ENCODE peak calls at places on chromosomes 6 and 20, in ten cellular contexts. X, R, K, F, L, B, M, Y, J and Z are unnamed samples.

GRCh38 chr20:46803446-46804020 is 91.1 kb upstream of the EYA2 start:
- DNase-seq in X (no peak), R (no peak), K (no peak), F (no peak), L (no peak), B (no peak), M (no peak), Y (no peak), J (no peak), Z (no peak)

GRCh38 chr6:166757226-166758135 is 130.4 kb upstream of the RPS6KA2 start:
- DNase-seq in X (no peak), R (no peak), K (no peak), F (peak; percentile 28), L (no peak), B (peak; percentile 68), M (no peak), Y (no peak), J (no peak), Z (peak; percentile 20)

GRCh38 chr6:149210376-149210775 is 107.1 kb upstream of the TAB2 start:
- DNase-seq in X (no peak), R (no peak), K (no peak), F (peak; percentile 42), L (no peak), B (peak; percentile 35), M (no peak), Y (no peak), J (no peak), Z (no peak)

GRCh38 chr6:107064579-107065065 is 36.6 kb downstream of the MTRES1 start:
- DNase-seq in X (peak; percentile 79), R (peak; percentile 20), K (no peak), F (peak; percentile 65), L (peak; percentile 18), B (peak; percentile 62), M (no peak), Y (no peak), J (no peak), Z (no peak)

GRCh38 chr20:3135507-3136070 is 24.1 kb downstream of the FASTKD5 start:
- DNase-seq in X (no peak), R (no peak), K (no peak), F (peak; percentile 55), L (no peak), B (no peak), M (no peak), Y (no peak), J (no peak), Z (no peak)

GRCh38 chr20:49115565-49115964 is 69.5 kb downstream of the CSE1L start:
- DNase-seq in X (no peak), R (no peak), K (no peak), F (no peak), L (peak; percentile 16), B (peak; percentile 68), M (no peak), Y (no peak), J (no peak), Z (no peak)

GRCh38 chr20:1846341-1846740 is 48.9 kb upstream of the SIRPA start:
- DNase-seq in X (no peak), R (no peak), K (no peak), F (no peak), L (no peak), B (no peak), M (no peak), Y (no peak), J (no peak), Z (no peak)

GRCh38 chr6:146805546-146806325 is 207.0 kb downstream of the ADGB start:
- DNase-seq in X (no peak), R (no peak), K (no peak), F (no peak), L (no peak), B (no peak), M (no peak), Y (no peak), J (no peak), Z (no peak)

GRCh38 chr6:24584390-24584735 is 61.6 kb downstream of the KIAA0319 start:
- DNase-seq in X (no peak), R (no peak), K (no peak), F (no peak), L (no peak), B (no peak), M (no peak), Y (no peak), J (no peak), Z (no peak)

GRCh38 chr6:167079853-167080297 is 43.0 kb upstream of the CCR6 start:
- DNase-seq in X (no peak), R (peak; percentile 54), K (peak; percentile 35), F (peak; percentile 89), L (no peak), B (no peak), M (peak; percentile 69), Y (no peak), J (no peak), Z (no peak)

GRCh38 chr20:50792708-50793574 is 1.9 kb upstream of the BCAS4 start:
- DNase-seq in X (no peak), R (no peak), K (no peak), F (no peak), L (no peak), B (no peak), M (no peak), Y (no peak), J (no peak), Z (no peak)

GRCh38 chr20:58705525-58705924 is 12.9 kb downstream of the NPEPL1 start:
- DNase-seq in X (no peak), R (no peak), K (no peak), F (no peak), L (no peak), B (no peak), M (no peak), Y (no peak), J (peak; percentile 16), Z (no peak)

GRCh38 chr6:133648576-133648975 is 240.3 kb upstream of the TCF21 start:
- DNase-seq in X (no peak), R (no peak), K (no peak), F (no peak), L (no peak), B (no peak), M (no peak), Y (no peak), J (no peak), Z (no peak)

GRCh38 chr6:41976794-41977484 is 35.3 kb upstream of the CCND3 start:
- DNase-seq in X (no peak), R (no peak), K (no peak), F (peak; percentile 64), L (peak; percentile 24), B (peak; percentile 62), M (peak; percentile 37), Y (no peak), J (no peak), Z (peak; percentile 8)

GRCh38 chr6:17297261-17298080 is 16.3 kb downstream of the RBM24 start:
- DNase-seq in X (peak; percentile 40), R (no peak), K (no peak), F (no peak), L (no peak), B (no peak), M (no peak), Y (no peak), J (no peak), Z (no peak)

GRCh38 chr6:43386492-43386891 is 17.0 kb upstream of the ZNF318 start:
- DNase-seq in X (no peak), R (no peak), K (no peak), F (no peak), L (no peak), B (no peak), M (no peak), Y (no peak), J (no peak), Z (no peak)

GRCh38 chr20:58714340-58714922 is 21.8 kb downstream of the NPEPL1 start:
- DNase-seq in X (no peak), R (peak; percentile 7), K (no peak), F (peak; percentile 2), L (no peak), B (peak; percentile 9), M (peak; percentile 9), Y (no peak), J (peak; percentile 76), Z (no peak)

GRCh38 chr6:119174085-119174445 is 95.6 kb upstream of the FAM184A start:
- DNase-seq in X (no peak), R (no peak), K (no peak), F (no peak), L (no peak), B (no peak), M (no peak), Y (no peak), J (no peak), Z (no peak)

GRCh38 chr6:166997768-166998255 is 1.4 kb upstream of the CEP43 start:
- DNase-seq in X (peak; percentile 72), R (peak; percentile 69), K (peak; percentile 17), F (peak; percentile 82), L (peak; percentile 33), B (peak; percentile 71), M (peak; percentile 38), Y (no peak), J (peak; percentile 87), Z (peak; percentile 62)

GRCh38 chr6:19838442-19839236 is 1.5 kb downstream of the ID4 start:
- DNase-seq in X (no peak), R (peak; percentile 32), K (no peak), F (no peak), L (no peak), B (peak; percentile 44), M (peak; percentile 24), Y (no peak), J (peak; percentile 88), Z (no peak)

GRCh38 chr6:30837870-30838269 is 46.4 kb upstream of the DDR1 start:
- DNase-seq in X (no peak), R (no peak), K (no peak), F (no peak), L (no peak), B (no peak), M (no peak), Y (no peak), J (no peak), Z (no peak)

GRCh38 chr6:134389658-134390057 is 71.7 kb upstream of the SGK1 start:
- DNase-seq in X (no peak), R (no peak), K (no peak), F (no peak), L (no peak), B (no peak), M (no peak), Y (no peak), J (no peak), Z (no peak)

GRCh38 chr20:10369723-10370090 is 64.3 kb downstream of the MKKS start:
- DNase-seq in X (no peak), R (peak; percentile 8), K (no peak), F (no peak), L (no peak), B (no peak), M (no peak), Y (no peak), J (no peak), Z (no peak)

GRCh38 chr6:44217332-44218143 is 812 bp downstream of the MYMX start:
- DNase-seq in X (no peak), R (peak; percentile 42), K (no peak), F (no peak), L (no peak), B (peak; percentile 53), M (peak; percentile 11), Y (no peak), J (no peak), Z (no peak)

GRCh38 chr6:29965873-29966601 is 23.7 kb downstream of the HLA-A start:
- DNase-seq in X (peak; percentile 87), R (peak; percentile 91), K (no peak), F (peak; percentile 90), L (peak; percentile 29), B (no peak), M (no peak), Y (peak; percentile 59), J (peak; percentile 91), Z (no peak)

GRCh38 chr6:151808331-151809241 is 1.1 kb downstream of the ESR1 start:
- DNase-seq in X (no peak), R (no peak), K (no peak), F (no peak), L (no peak), B (peak; percentile 25), M (peak; percentile 25), Y (no peak), J (peak; percentile 79), Z (no peak)

GRCh38 chr20:61797200-61797599 is 268.5 kb downstream of the TAF4 start:
- DNase-seq in X (peak; percentile 3), R (no peak), K (no peak), F (no peak), L (no peak), B (no peak), M (no peak), Y (no peak), J (no peak), Z (no peak)

GRCh38 chr6:122222761-122223160 is 176.7 kb upstream of the HSF2 start:
- DNase-seq in X (no peak), R (no peak), K (no peak), F (no peak), L (no peak), B (no peak), M (no peak), Y (no peak), J (no peak), Z (no peak)